ENCODE peak calls at places on chromosome 15, in nine cellular contexts. One of them, this sample, is unnamed.

GRCh38 chr15:34760909-34761308 is 6.1 kb upstream of the GJD2 start:
- DNase-seq in fibroblast of pulmonary artery: no peak
- DNase-seq in endothelial cell: no peak
- DNase-seq in nephron progenitor cell: no peak
- DNase-seq in progenitor cell of endocrine pancreas: no peak
- DNase-seq in HFFc6: no peak
- DNase-seq in lower lobe of right lung: no peak
- DNase-seq in heart left ventricle: no peak
- DNase-seq in GM12865: no peak
- DNase-seq in this sample: no peak

GRCh38 chr15:78739996-78740903 is 71.0 kb downstream of the ADAMTS7 start:
- DNase-seq in endothelial cell: peak
- DNase-seq in heart left ventricle: no peak
- DNase-seq in GM12865: peak
- DNase-seq in progenitor cell of endocrine pancreas: no peak
- DNase-seq in HFFc6: peak
- DNase-seq in nephron progenitor cell: peak
- DNase-seq in fibroblast of pulmonary artery: peak
- DNase-seq in lower lobe of right lung: peak
- DNase-seq in this sample: no peak

GRCh38 chr15:31268911-31269784 is 57.5 kb upstream of the KLF13 start:
- DNase-seq in lower lobe of right lung: no peak
- DNase-seq in progenitor cell of endocrine pancreas: peak
- DNase-seq in endothelial cell: no peak
- DNase-seq in heart left ventricle: peak
- DNase-seq in GM12865: no peak
- DNase-seq in fibroblast of pulmonary artery: no peak
- DNase-seq in nephron progenitor cell: no peak
- DNase-seq in HFFc6: no peak
- DNase-seq in this sample: no peak

GRCh38 chr15:36567445-36567844 is 12.0 kb upstream of the CDIN1 start:
- DNase-seq in nephron progenitor cell: no peak
- DNase-seq in progenitor cell of endocrine pancreas: no peak
- DNase-seq in GM12865: no peak
- DNase-seq in fibroblast of pulmonary artery: no peak
- DNase-seq in endothelial cell: no peak
- DNase-seq in HFFc6: no peak
- DNase-seq in lower lobe of right lung: no peak
- DNase-seq in heart left ventricle: no peak
- DNase-seq in this sample: no peak

GRCh38 chr15:66024998-66025397 is 155.7 kb downstream of the RAB11A start:
- DNase-seq in heart left ventricle: no peak
- DNase-seq in fibroblast of pulmonary artery: no peak
- DNase-seq in endothelial cell: no peak
- DNase-seq in progenitor cell of endocrine pancreas: no peak
- DNase-seq in nephron progenitor cell: no peak
- DNase-seq in lower lobe of right lung: no peak
- DNase-seq in GM12865: no peak
- DNase-seq in HFFc6: peak
- DNase-seq in this sample: peak

GRCh38 chr15:62112616-62113593 is 46.1 kb downstream of the C2CD4A start:
- DNase-seq in progenitor cell of endocrine pancreas: no peak
- DNase-seq in heart left ventricle: no peak
- DNase-seq in endothelial cell: no peak
- DNase-seq in nephron progenitor cell: no peak
- DNase-seq in GM12865: no peak
- DNase-seq in fibroblast of pulmonary artery: peak
- DNase-seq in HFFc6: peak
- DNase-seq in lower lobe of right lung: no peak
- DNase-seq in this sample: peak

GRCh38 chr15:82186161-82186560 is 76.4 kb downstream of the EFL1 start:
- DNase-seq in GM12865: no peak
- DNase-seq in endothelial cell: no peak
- DNase-seq in progenitor cell of endocrine pancreas: no peak
- DNase-seq in heart left ventricle: no peak
- DNase-seq in HFFc6: no peak
- DNase-seq in nephron progenitor cell: no peak
- DNase-seq in fibroblast of pulmonary artery: no peak
- DNase-seq in lower lobe of right lung: no peak
- DNase-seq in this sample: no peak

GRCh38 chr15:58413253-58413652 is 18.5 kb upstream of the LIPC start:
- DNase-seq in HFFc6: no peak
- DNase-seq in endothelial cell: no peak
- DNase-seq in GM12865: no peak
- DNase-seq in fibroblast of pulmonary artery: no peak
- DNase-seq in progenitor cell of endocrine pancreas: no peak
- DNase-seq in lower lobe of right lung: no peak
- DNase-seq in heart left ventricle: no peak
- DNase-seq in nephron progenitor cell: no peak
- DNase-seq in this sample: no peak

GRCh38 chr15:93088981-93089854 is at the start of gene RGMA:
- DNase-seq in lower lobe of right lung: no peak
- DNase-seq in progenitor cell of endocrine pancreas: no peak
- DNase-seq in nephron progenitor cell: peak
- DNase-seq in heart left ventricle: peak
- DNase-seq in fibroblast of pulmonary artery: no peak
- DNase-seq in endothelial cell: peak
- DNase-seq in HFFc6: no peak
- DNase-seq in GM12865: no peak
- DNase-seq in this sample: no peak

GRCh38 chr15:79978694-79979519 is 7.9 kb upstream of the BCL2A1 start:
- DNase-seq in endothelial cell: no peak
- DNase-seq in nephron progenitor cell: no peak
- DNase-seq in HFFc6: peak
- DNase-seq in heart left ventricle: no peak
- DNase-seq in fibroblast of pulmonary artery: peak
- DNase-seq in lower lobe of right lung: no peak
- DNase-seq in GM12865: peak
- DNase-seq in progenitor cell of endocrine pancreas: no peak
- DNase-seq in this sample: peak

GRCh38 chr15:26449296-26449695 is 323.6 kb downstream of the GABRB3 start:
- DNase-seq in nephron progenitor cell: no peak
- DNase-seq in fibroblast of pulmonary artery: no peak
- DNase-seq in endothelial cell: no peak
- DNase-seq in heart left ventricle: no peak
- DNase-seq in lower lobe of right lung: no peak
- DNase-seq in progenitor cell of endocrine pancreas: no peak
- DNase-seq in GM12865: no peak
- DNase-seq in HFFc6: peak
- DNase-seq in this sample: peak

GRCh38 chr15:94478763-94479162 is 247.4 kb downstream of the MCTP2 start:
- DNase-seq in fibroblast of pulmonary artery: no peak
- DNase-seq in HFFc6: no peak
- DNase-seq in lower lobe of right lung: no peak
- DNase-seq in GM12865: no peak
- DNase-seq in progenitor cell of endocrine pancreas: no peak
- DNase-seq in endothelial cell: no peak
- DNase-seq in nephron progenitor cell: peak
- DNase-seq in heart left ventricle: no peak
- DNase-seq in this sample: no peak

GRCh38 chr15:42056934-42057743 is 36.3 kb upstream of the PLA2G4E start:
- DNase-seq in heart left ventricle: peak
- DNase-seq in endothelial cell: peak
- DNase-seq in GM12865: peak
- DNase-seq in HFFc6: peak
- DNase-seq in fibroblast of pulmonary artery: peak
- DNase-seq in lower lobe of right lung: peak
- DNase-seq in nephron progenitor cell: peak
- DNase-seq in progenitor cell of endocrine pancreas: peak
- DNase-seq in this sample: peak

GRCh38 chr15:22813844-22814243 is 24.6 kb upstream of the NIPA2 start:
- DNase-seq in heart left ventricle: no peak
- DNase-seq in endothelial cell: no peak
- DNase-seq in lower lobe of right lung: no peak
- DNase-seq in fibroblast of pulmonary artery: no peak
- DNase-seq in nephron progenitor cell: no peak
- DNase-seq in GM12865: no peak
- DNase-seq in HFFc6: no peak
- DNase-seq in progenitor cell of endocrine pancreas: no peak
- DNase-seq in this sample: no peak

GRCh38 chr15:70474682-70475438 is 288.5 kb downstream of the UACA start:
- DNase-seq in endothelial cell: no peak
- DNase-seq in fibroblast of pulmonary artery: peak
- DNase-seq in lower lobe of right lung: peak
- DNase-seq in progenitor cell of endocrine pancreas: no peak
- DNase-seq in nephron progenitor cell: no peak
- DNase-seq in GM12865: no peak
- DNase-seq in heart left ventricle: peak
- DNase-seq in HFFc6: peak
- DNase-seq in this sample: peak

GRCh38 chr15:61796056-61796455 is 264.2 kb downstream of the VPS13C start:
- DNase-seq in lower lobe of right lung: no peak
- DNase-seq in endothelial cell: no peak
- DNase-seq in GM12865: no peak
- DNase-seq in heart left ventricle: no peak
- DNase-seq in HFFc6: no peak
- DNase-seq in fibroblast of pulmonary artery: peak
- DNase-seq in nephron progenitor cell: no peak
- DNase-seq in progenitor cell of endocrine pancreas: no peak
- DNase-seq in this sample: peak

GRCh38 chr15:48964898-48965297 is 1.2 kb upstream of the SHC4 start:
- DNase-seq in GM12865: no peak
- DNase-seq in endothelial cell: no peak
- DNase-seq in lower lobe of right lung: no peak
- DNase-seq in heart left ventricle: no peak
- DNase-seq in HFFc6: no peak
- DNase-seq in fibroblast of pulmonary artery: no peak
- DNase-seq in progenitor cell of endocrine pancreas: no peak
- DNase-seq in nephron progenitor cell: no peak
- DNase-seq in this sample: no peak

GRCh38 chr15:50685976-50686467 is 575 bp downstream of the TRPM7 start:
- DNase-seq in nephron progenitor cell: peak
- DNase-seq in heart left ventricle: peak
- DNase-seq in lower lobe of right lung: peak
- DNase-seq in GM12865: peak
- DNase-seq in endothelial cell: peak
- DNase-seq in HFFc6: peak
- DNase-seq in fibroblast of pulmonary artery: peak
- DNase-seq in progenitor cell of endocrine pancreas: peak
- DNase-seq in this sample: peak
- TF ChIP-seq CTCF in nephron progenitor cell: no peak
- TF ChIP-seq CTCF in heart left ventricle: no peak
- TF ChIP-seq CTCF in lower lobe of right lung: no peak
- TF ChIP-seq CTCF in GM12865: no peak
- TF ChIP-seq CTCF in endothelial cell: no peak
- TF ChIP-seq CTCF in HFFc6: no peak
- TF ChIP-seq CTCF in fibroblast of pulmonary artery: no peak
- TF ChIP-seq CTCF in progenitor cell of endocrine pancreas: no peak
- TF ChIP-seq CTCF in this sample: peak

DNA sequence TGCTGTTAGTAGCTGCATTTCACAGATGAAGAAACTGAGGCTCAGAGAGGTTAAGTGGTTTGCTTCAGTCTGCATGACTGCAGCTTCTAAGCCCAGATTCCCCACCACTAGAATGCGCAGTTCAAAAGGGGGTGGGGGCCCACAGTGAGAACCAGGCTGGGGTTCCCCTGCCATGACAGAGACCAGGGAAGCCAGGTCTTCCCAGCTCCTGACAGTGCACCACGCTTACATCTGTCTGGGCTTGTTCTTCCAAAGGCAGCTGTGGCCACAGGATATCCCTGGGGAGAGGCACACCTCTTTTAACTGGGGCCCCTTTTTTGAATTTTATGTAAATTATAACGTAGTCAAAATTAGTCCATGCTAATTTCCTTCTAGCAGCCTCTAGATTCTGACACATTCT is 5.3 kb downstream of the PLEKHO2 start:
- DNase-seq in lower lobe of right lung: no peak
- DNase-seq in nephron progenitor cell: no peak
- DNase-seq in heart left ventricle: no peak
- DNase-seq in GM12865: no peak
- DNase-seq in HFFc6: no peak
- DNase-seq in fibroblast of pulmonary artery: no peak
- DNase-seq in endothelial cell: no peak
- DNase-seq in progenitor cell of endocrine pancreas: no peak
- DNase-seq in this sample: no peak
- TF ChIP-seq CTCF in lower lobe of right lung: no peak
- TF ChIP-seq CTCF in nephron progenitor cell: no peak
- TF ChIP-seq CTCF in heart left ventricle: no peak
- TF ChIP-seq CTCF in GM12865: no peak
- TF ChIP-seq CTCF in HFFc6: no peak
- TF ChIP-seq CTCF in fibroblast of pulmonary artery: no peak
- TF ChIP-seq CTCF in endothelial cell: no peak
- TF ChIP-seq CTCF in progenitor cell of endocrine pancreas: no peak
- TF ChIP-seq CTCF in this sample: no peak

GRCh38 chr15:99630607-99631131 is 64.9 kb downstream of the MEF2A start:
- DNase-seq in fibroblast of pulmonary artery: no peak
- DNase-seq in HFFc6: no peak
- DNase-seq in GM12865: no peak
- DNase-seq in heart left ventricle: no peak
- DNase-seq in progenitor cell of endocrine pancreas: no peak
- DNase-seq in endothelial cell: no peak
- DNase-seq in lower lobe of right lung: no peak
- DNase-seq in nephron progenitor cell: no peak
- DNase-seq in this sample: no peak
- TF ChIP-seq CTCF in fibroblast of pulmonary artery: no peak
- TF ChIP-seq CTCF in HFFc6: no peak
- TF ChIP-seq CTCF in GM12865: no peak
- TF ChIP-seq CTCF in heart left ventricle: no peak
- TF ChIP-seq CTCF in progenitor cell of endocrine pancreas: no peak
- TF ChIP-seq CTCF in endothelial cell: no peak
- TF ChIP-seq CTCF in lower lobe of right lung: no peak
- TF ChIP-seq CTCF in nephron progenitor cell: no peak
- TF ChIP-seq CTCF in this sample: no peak

DNA sequence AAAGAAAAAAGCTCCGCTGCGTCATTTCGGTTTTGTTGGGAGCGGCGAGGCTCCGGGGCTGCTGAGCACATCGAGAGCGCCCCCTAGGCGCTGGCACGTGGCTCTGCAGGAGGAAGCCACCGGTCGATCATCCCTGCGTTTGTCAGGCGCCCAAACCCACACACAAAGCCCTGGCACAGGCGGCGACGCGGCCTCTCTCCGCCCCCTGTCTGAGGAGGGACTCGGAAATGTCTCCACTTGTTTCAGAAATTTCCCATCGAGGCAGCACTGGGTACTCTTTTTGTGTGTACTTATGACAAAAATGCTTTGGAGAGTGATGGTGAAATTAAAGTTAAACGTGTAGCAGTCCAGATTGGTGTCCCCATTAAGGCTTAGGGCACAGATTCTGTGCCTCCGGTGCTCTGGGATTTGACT is 407.3 kb upstream of the ONECUT1 start:
- DNase-seq in lower lobe of right lung: peak
- DNase-seq in GM12865: peak
- DNase-seq in fibroblast of pulmonary artery: peak
- DNase-seq in endothelial cell: peak
- DNase-seq in heart left ventricle: peak
- DNase-seq in HFFc6: peak
- DNase-seq in nephron progenitor cell: peak
- DNase-seq in progenitor cell of endocrine pancreas: peak
- DNase-seq in this sample: peak
- TF ChIP-seq CTCF in lower lobe of right lung: peak
- TF ChIP-seq CTCF in GM12865: peak
- TF ChIP-seq CTCF in fibroblast of pulmonary artery: peak
- TF ChIP-seq CTCF in endothelial cell: peak
- TF ChIP-seq CTCF in heart left ventricle: peak
- TF ChIP-seq CTCF in HFFc6: peak
- TF ChIP-seq CTCF in nephron progenitor cell: peak
- TF ChIP-seq CTCF in progenitor cell of endocrine pancreas: peak
- TF ChIP-seq CTCF in this sample: peak

This sample was measured in astrocyte of the spinal cord.